ENCODE peak calls at places on chromosomes 5 and 9, in eight cellular contexts. Q is mucosa of gallbladder; K is nephron progenitor cell; G is activated T-helper 1 cell treated with anti-CD3 and anti-CD28 coated beads, Interleukin-2, amount 50 U/mL, for 16 hours; D is stimulated activated effector memory CD8-positive, alpha-beta T cell treated with anti-CD3 and anti-CD28 coated beads, Interleukin-12 subunit alpha, Interleukin-12 subunit beta, amount 100 ng/mL, for 72 hours; E is kidney tubule cell; H is neural crest cell; C is activated effector memory CD4-positive, alpha-beta T cell treated with Interleukin-2 at 50 U/mL for 16 hours. F is an unnamed sample.
A peak's percentile ranks its signal among the peaks of the same experiment; 100 is the strongest.

GRCh38 chr9:71120439-71121247 is 778 bp downstream of the TRPM3 start:
- DNase-seq in G (no peak), Q (no peak), C (no peak), E (no peak), D (no peak), K (peak; percentile 7), H (no peak), F (no peak)

GRCh38 chr5:159467666-159468065 is 137.4 kb upstream of the IL12B start:
- DNase-seq in D (no peak), C (no peak), G (no peak), E (no peak), H (no peak), Q (no peak), K (no peak), F (no peak)

GRCh38 chr5:140202078-140202477 is 27.1 kb downstream of the CYSTM1 start:
- DNase-seq in G (no peak), E (no peak), D (no peak), Q (no peak), H (no peak), C (no peak), K (no peak), F (no peak)

GRCh38 chr5:175735701-175736100 is 77.8 kb downstream of the HRH2 start:
- DNase-seq in Q (no peak), H (no peak), G (no peak), D (no peak), C (no peak), E (no peak), K (no peak), F (no peak)

GRCh38 chr9:92432350-92432749 is 8.1 kb upstream of the OMD start:
- DNase-seq in Q (no peak), G (no peak), K (no peak), E (no peak), D (no peak), C (no peak), H (no peak), F (no peak)

GRCh38 chr9:124486778-124487490 is 20.3 kb downstream of the NR5A1 start:
- DNase-seq in E (no peak), D (no peak), H (no peak), K (no peak), Q (no peak), G (no peak), C (no peak), F (no peak)

GRCh38 chr9:16352791-16353401 is 517.6 kb downstream of the BNC2 start:
- DNase-seq in E (no peak), D (no peak), Q (no peak), H (no peak), G (no peak), C (no peak), K (no peak), F (no peak)

GRCh38 chr9:114680266-114681011 is 1.6 kb downstream of the TEX48 start:
- DNase-seq in G (no peak), E (peak; percentile 66), K (no peak), H (no peak), Q (no peak), D (peak; percentile 63), C (no peak), F (no peak)

GRCh38 chr9:5286262-5286661 is 18.3 kb downstream of the RLN2 start:
- DNase-seq in C (no peak), D (no peak), K (no peak), Q (no peak), G (no peak), H (no peak), E (no peak), F (no peak)

GRCh38 chr9:2740616-2741015 is 23.3 kb downstream of the KCNV2 start:
- DNase-seq in C (no peak), Q (no peak), E (no peak), D (no peak), G (no peak), H (no peak), K (no peak), F (no peak)

GRCh38 chr5:10081584-10081983 is 168.1 kb downstream of the ATPSCKMT start:
- DNase-seq in E (no peak), K (no peak), C (no peak), Q (no peak), H (no peak), D (no peak), G (no peak), F (no peak)

GRCh38 chr9:120299785-120300184 is 280.2 kb downstream of the CDK5RAP2 start:
- DNase-seq in K (no peak), D (peak; percentile 3), H (no peak), G (no peak), E (no peak), Q (no peak), C (no peak), F (no peak)

GRCh38 chr5:120457839-120458507 is 6.1 kb upstream of the PRR16 start:
- DNase-seq in E (peak; percentile 72), G (no peak), D (peak; percentile 64), Q (peak; percentile 76), C (peak; percentile 3), K (peak; percentile 59), H (peak; percentile 39), F (no peak)

GRCh38 chr5:127400946-127401670 is 110.5 kb downstream of the MEGF10 start:
- DNase-seq in H (no peak), G (no peak), C (no peak), D (no peak), E (no peak), K (no peak), Q (no peak), F (no peak)

GRCh38 chr5:13946111-13946510 is 1.6 kb upstream of the DNAH5 start:
- DNase-seq in K (no peak), C (no peak), D (no peak), Q (no peak), G (no peak), H (no peak), E (no peak), F (no peak)

GRCh38 chr5:178590141-178590923 is at the start of gene COL23A1:
- DNase-seq in C (peak; percentile 6), K (peak; percentile 84), G (no peak), Q (peak; percentile 35), H (peak; percentile 66), D (peak; percentile 56), E (peak; percentile 58), F (no peak)

GRCh38 chr9:135701067-135701967 is 668 bp upstream of the KCNT1 start:
- DNase-seq in Q (no peak), D (no peak), G (no peak), E (no peak), C (no peak), K (no peak), H (no peak), F (no peak)

GRCh38 chr5:125293223-125293622 is 546.8 kb upstream of the ZNF608 start:
- DNase-seq in G (no peak), K (no peak), E (no peak), Q (no peak), H (no peak), D (no peak), C (no peak), F (no peak)